ENCODE peak calls at places on chromosomes 11 and 22, in seven cellular contexts. G, V, W, R, O, F and C are unnamed samples.

GRCh38 chr11:133911169-133911568 is 45.6 kb downstream of the IGSF9B start:
- DNase-seq in V (no peak), F (peak), O (no peak), R (no peak), G (no peak), W (peak), C (no peak)

GRCh38 chr11:112932593-112932992 is 28.6 kb upstream of the NCAM1 start:
- DNase-seq in V (no peak), G (no peak), R (no peak), F (no peak), W (no peak), O (no peak), C (no peak)

GRCh38 chr11:75369846-75370245 is 18.4 kb upstream of the ARRB1 start:
- DNase-seq in G (no peak), R (no peak), O (no peak), V (no peak), W (no peak), F (no peak), C (no peak)

GRCh38 chr11:100203789-100204188 is 483.3 kb upstream of the ARHGAP42 start:
- DNase-seq in W (no peak), F (no peak), G (no peak), V (no peak), R (no peak), O (no peak), C (no peak)

GRCh38 chr11:17828311-17828751 is 93.8 kb downstream of the KCNC1 start:
- DNase-seq in F (no peak), W (no peak), V (no peak), O (no peak), G (no peak), R (no peak), C (no peak)

GRCh38 chr11:128687321-128687720 is 6.6 kb upstream of the FLI1 start:
- DNase-seq in O (no peak), V (no peak), G (no peak), F (peak), R (no peak), W (no peak), C (peak)

GRCh38 chr11:119491753-119492455 is 68.9 kb upstream of the THY1 start:
- DNase-seq in W (peak), F (no peak), O (no peak), G (no peak), V (no peak), R (no peak), C (no peak)

GRCh38 chr22:46262449-46263207 is 515 bp downstream of the PKDREJ start:
- DNase-seq in F (no peak), W (no peak), G (peak), V (no peak), R (no peak), O (peak), C (peak)

GRCh38 chr22:28141614-28142013 is 222.6 kb upstream of the PITPNB start:
- DNase-seq in O (no peak), R (no peak), V (no peak), F (no peak), G (no peak), W (peak), C (no peak)

GRCh38 chr11:10856689-10857603 is 907 bp downstream of the ZBED5 start:
- DNase-seq in O (peak), V (no peak), F (peak), W (peak), R (peak), G (peak), C (peak)

GRCh38 chr22:38418589-38418988 is 36.4 kb downstream of the KCNJ4 start:
- DNase-seq in V (no peak), O (no peak), G (no peak), F (no peak), R (no peak), W (no peak), C (no peak)

GRCh38 chr22:22748297-22748743 is 103.9 kb downstream of the GGTLC2 start:
- DNase-seq in V (no peak), F (no peak), G (peak), R (peak), W (peak), O (peak), C (peak)

GRCh38 chr22:27919943-27920755 is 1.1 kb upstream of the PITPNB start:
- DNase-seq in R (peak), W (peak), G (peak), V (no peak), O (peak), F (no peak), C (no peak)

GRCh38 chr11:96091476-96091875 is 167.6 kb upstream of the MTMR2 start:
- DNase-seq in R (no peak), G (no peak), F (no peak), O (no peak), V (no peak), W (no peak), C (no peak)

GRCh38 chr11:124329787-124330478 is 9.9 kb upstream of the OR8D2 start:
- DNase-seq in F (peak), W (no peak), O (no peak), R (no peak), V (no peak), G (no peak), C (peak)

GRCh38 chr11:1253103-1253485 is 30.2 kb downstream of the MUC5B start:
- DNase-seq in R (no peak), V (no peak), F (no peak), W (no peak), O (no peak), G (no peak), C (no peak)

GRCh38 chr11:115965754-115966504 is 461.7 kb upstream of the CADM1 start:
- DNase-seq in F (no peak), V (no peak), W (peak), O (no peak), G (no peak), R (peak), C (no peak)

GRCh38 chr22:37304595-37305343 is 22.5 kb downstream of the CYTH4 start:
- DNase-seq in F (no peak), G (no peak), V (no peak), O (no peak), W (peak), R (no peak), C (no peak)

GRCh38 chr11:12170501-12170900 is 60.1 kb downstream of the MICAL2 start:
- DNase-seq in O (no peak), W (no peak), G (no peak), V (no peak), F (no peak), R (no peak), C (no peak)

GRCh38 chr22:42743501-42743991 is 22.9 kb upstream of the A4GALT start:
- DNase-seq in R (no peak), F (peak), G (peak), V (no peak), O (no peak), W (no peak), C (no peak)

GRCh38 chr11:2867722-2868548 is 17.6 kb downstream of the CDKN1C start:
- DNase-seq in O (no peak), G (no peak), V (no peak), R (no peak), W (no peak), F (no peak), C (no peak)

GRCh38 chr11:77589521-77590193 is at the start of gene AQP11:
- DNase-seq in R (peak), W (peak), G (peak), O (peak), F (peak), V (peak), C (peak)

GRCh38 chr22:41690476-41690875 is 1.8 kb upstream of the SNU13 start:
- DNase-seq in F (no peak), G (no peak), V (no peak), O (no peak), W (no peak), R (no peak), C (no peak)

GRCh38 chr11:131874070-131874469 is 503.7 kb downstream of the NTM start:
- DNase-seq in R (no peak), G (no peak), F (no peak), O (no peak), V (no peak), W (no peak), C (no peak)